ENCODE peak calls at places on chromosomes 12 and 14, in seven cellular contexts. H is left ventricle myocardium inferior, W is A549, R is gastrocnemius medialis, K is ovary, V is stomach, E is IMR-90. S is an unnamed sample.

GRCh38 chr14:24710403-24711063 is 76.5 kb upstream of the GZMB start:
- DNase-seq in H (peak; percentile 24), W (peak; percentile 58), R (peak; percentile 19), K (peak; percentile 21), V (peak; percentile 52), E (peak; percentile 59), S (peak; percentile 49)

GRCh38 chr12:52198454-52199215 is 6.8 kb upstream of the KRT80 start:
- DNase-seq in H (no peak), W (no peak), R (no peak), K (no peak), V (no peak), E (no peak), S (no peak)

GRCh38 chr12:133203344-133204263 is 22.3 kb downstream of the ZNF268 start:
- DNase-seq in H (no peak), W (peak; percentile 35), R (no peak), K (no peak), V (no peak), E (peak; percentile 20), S (no peak)

GRCh38 chr12:29582677-29583076 is 85.2 kb upstream of the OVCH1 start:
- DNase-seq in H (no peak), W (no peak), R (no peak), K (no peak), V (peak; percentile 49), E (no peak), S (no peak)

GRCh38 chr14:104977008-104977680 is 1.0 kb downstream of the AHNAK2 start:
- DNase-seq in H (peak; percentile 18), W (peak; percentile 61), R (no peak), K (no peak), V (no peak), E (no peak), S (no peak)

GRCh38 chr12:10362828-10363664 is 26.8 kb downstream of the KLRK1 start:
- DNase-seq in H (no peak), W (no peak), R (no peak), K (no peak), V (no peak), E (no peak), S (no peak)

GRCh38 chr12:108886873-108887629 is 7.2 kb downstream of the DAO start:
- DNase-seq in H (no peak), W (no peak), R (no peak), K (no peak), V (no peak), E (no peak), S (no peak)

GRCh38 chr12:45302621-45303020 is 86.7 kb downstream of the ANO6 start:
- DNase-seq in H (no peak), W (no peak), R (no peak), K (no peak), V (no peak), E (peak; percentile 22), S (no peak)

GRCh38 chr12:3295225-3295624 is 195.8 kb upstream of the PRMT8 start:
- DNase-seq in H (no peak), W (no peak), R (no peak), K (no peak), V (no peak), E (no peak), S (no peak)

GRCh38 chr12:110931315-110931728 is 10.9 kb upstream of the MYL2 start:
- DNase-seq in H (peak; percentile 82), W (no peak), R (peak; percentile 75), K (no peak), V (no peak), E (no peak), S (no peak)

GRCh38 chr12:39441963-39442894 is 691 bp downstream of the KIF21A start:
- DNase-seq in H (peak; percentile 36), W (peak; percentile 49), R (peak; percentile 44), K (peak; percentile 15), V (peak; percentile 34), E (no peak), S (peak; percentile 36)

GRCh38 chr14:63436286-63437098 is 106.7 kb downstream of the PPP2R5E start:
- DNase-seq in H (no peak), W (no peak), R (no peak), K (no peak), V (no peak), E (no peak), S (no peak)

GRCh38 chr14:74333909-74334308 is 14.4 kb upstream of the VRTN start:
- DNase-seq in H (no peak), W (no peak), R (no peak), K (no peak), V (no peak), E (peak; percentile 85), S (no peak)

GRCh38 chr12:127494961-127495915 is 771.7 kb upstream of the TMEM132C start:
- DNase-seq in H (no peak), W (no peak), R (no peak), K (no peak), V (no peak), E (no peak), S (no peak)

GRCh38 chr12:112170376-112170775 is 45.0 kb downstream of the TRAFD1 start:
- DNase-seq in H (no peak), W (peak; percentile 30), R (no peak), K (no peak), V (no peak), E (no peak), S (no peak)

GRCh38 chr12:9740109-9740750 is 7.3 kb upstream of the CLECL1 start:
- DNase-seq in H (no peak), W (no peak), R (no peak), K (no peak), V (no peak), E (no peak), S (no peak)

GRCh38 chr12:2617365-2617764 is 177.4 kb upstream of the FKBP4 start:
- DNase-seq in H (no peak), W (no peak), R (no peak), K (no peak), V (no peak), E (no peak), S (no peak)

GRCh38 chr14:39085933-39086332 is 17.1 kb downstream of the SEC23A start:
- DNase-seq in H (no peak), W (no peak), R (no peak), K (no peak), V (no peak), E (peak; percentile 31), S (no peak)

GRCh38 chr14:57575482-57575881 is 81.8 kb upstream of the CCDC198 start:
- DNase-seq in H (no peak), W (no peak), R (no peak), K (no peak), V (no peak), E (no peak), S (no peak)

GRCh38 chr14:35341454-35342159 is 49.4 kb downstream of the PSMA6 start:
- DNase-seq in H (peak; percentile 95), W (peak; percentile 93), R (peak; percentile 98), K (peak; percentile 94), V (peak; percentile 99), E (peak; percentile 72), S (peak; percentile 95)

GRCh38 chr12:44154128-44154527 is 318.2 kb downstream of the TMEM117 start:
- DNase-seq in H (no peak), W (no peak), R (no peak), K (no peak), V (no peak), E (peak; percentile 62), S (no peak)

GRCh38 chr14:71692496-71692895 is 239.7 kb upstream of the RGS6 start:
- DNase-seq in H (no peak), W (no peak), R (no peak), K (no peak), V (no peak), E (peak; percentile 69), S (peak; percentile 53)

GRCh38 chr12:114167431-114167830 is 201.3 kb upstream of the RBM19 start:
- DNase-seq in H (no peak), W (no peak), R (no peak), K (no peak), V (no peak), E (peak; percentile 60), S (no peak)

GRCh38 chr14:24395609-24396580 is 2.9 kb upstream of the NYNRIN start:
- DNase-seq in H (no peak), W (no peak), R (no peak), K (no peak), V (no peak), E (no peak), S (no peak)

GRCh38 chr14:55767291-55767690 is 187.3 kb downstream of the KTN1 start:
- DNase-seq in H (no peak), W (no peak), R (no peak), K (no peak), V (no peak), E (no peak), S (no peak)

GRCh38 chr14:103881927-103882281 is 34.5 kb upstream of the PPP1R13B start:
- DNase-seq in H (no peak), W (no peak), R (no peak), K (no peak), V (no peak), E (no peak), S (no peak)

GRCh38 chr12:130711751-130712150 is 4.3 kb downstream of the RIMBP2 start:
- DNase-seq in H (no peak), W (no peak), R (no peak), K (no peak), V (peak; percentile 10), E (no peak), S (no peak)

GRCh38 chr14:99150236-99150635 is 121.8 kb downstream of the BCL11B start:
- DNase-seq in H (no peak), W (no peak), R (no peak), K (no peak), V (no peak), E (no peak), S (no peak)
- H3K4me1 ChIP-seq in H (peaks cover 3% of the 10 kb centered on the region), W (no peaks in the 10 kb centered on the region), R (peaks cover 2% of the 10 kb centered on the region), K (no peaks in the 10 kb centered on the region), V (peaks cover 2% of the 10 kb centered on the region), E (no peaks in the 10 kb centered on the region), S (no peaks in the 10 kb centered on the region)

DNA sequence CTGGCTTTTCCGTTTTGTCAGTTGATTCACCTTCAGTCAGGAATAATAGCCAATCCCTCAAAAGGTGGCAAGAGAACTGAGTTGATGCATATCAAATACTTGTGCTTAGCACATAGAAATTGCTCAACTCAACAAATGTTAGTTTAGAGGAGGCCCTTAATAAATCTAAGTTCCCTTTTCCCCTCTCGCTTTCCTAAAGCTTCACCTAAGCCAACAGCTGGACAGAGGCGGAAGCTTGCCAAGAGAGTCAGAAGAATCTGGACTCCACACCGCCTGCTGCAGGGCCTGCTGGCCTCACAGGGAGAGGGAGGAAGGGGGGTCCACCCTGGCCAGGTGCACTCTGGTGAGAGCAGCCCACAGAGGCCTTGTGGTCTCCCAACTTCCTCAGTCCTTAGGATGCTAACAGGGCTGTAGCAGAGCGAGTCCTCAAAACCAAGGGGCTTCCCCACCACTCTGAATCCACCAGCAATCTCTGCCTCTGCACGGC is 213.1 kb downstream of the CHST11 start:
- DNase-seq in H (peak; percentile 59), W (no peak), R (no peak), K (peak; percentile 61), V (peak; percentile 59), E (peak; percentile 35), S (peak; percentile 66)
- H3K4me1 ChIP-seq in H (peaks cover 74% of the 10 kb centered on the region), W (peaks cover 63% of the 10 kb centered on the region), R (peaks cover 14% of the 10 kb centered on the region), K (peaks cover 29% of the 10 kb centered on the region), V (peaks cover 79% of the 10 kb centered on the region), E (peaks cover 7% of the 10 kb centered on the region), S (peaks cover 12% of the 10 kb centered on the region)

DNA sequence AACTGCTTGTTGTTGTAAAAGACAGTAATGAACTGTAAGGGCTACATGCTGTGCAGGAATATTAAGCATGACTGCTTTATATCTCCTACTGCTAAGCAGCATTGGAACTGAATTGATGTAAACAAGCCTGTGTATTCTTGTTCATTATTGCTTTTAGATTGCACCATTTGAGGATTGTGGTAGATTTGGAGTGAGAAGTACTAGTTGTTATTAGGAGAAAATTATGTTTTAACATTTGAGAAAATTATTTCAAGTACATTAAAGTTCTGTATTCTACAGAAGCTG is 212.7 kb downstream of the ERC1 start:
- DNase-seq in H (no peak), W (no peak), R (no peak), K (no peak), V (no peak), E (no peak), S (no peak)
- H3K4me1 ChIP-seq in H (peaks cover 44% of the 10 kb centered on the region), W (peaks cover 11% of the 10 kb centered on the region), R (peaks cover 3% of the 10 kb centered on the region), K (peaks cover 1% of the 10 kb centered on the region), V (peaks cover 45% of the 10 kb centered on the region), E (peaks cover 1% of the 10 kb centered on the region), S (no peaks in the 10 kb centered on the region)

GRCh38 chr14:34021096-34021495 is 70.2 kb upstream of the EGLN3 start:
- DNase-seq in H (no peak), W (no peak), R (no peak), K (no peak), V (no peak), E (no peak), S (no peak)
- H3K4me1 ChIP-seq in H (peaks cover 15% of the 10 kb centered on the region), W (no peaks in the 10 kb centered on the region), R (peaks cover 7% of the 10 kb centered on the region), K (no peaks in the 10 kb centered on the region), V (peaks cover 4% of the 10 kb centered on the region), E (no peaks in the 10 kb centered on the region), S (no peaks in the 10 kb centered on the region)

S was measured in lung.